ENCODE peak calls at places on chromosomes 6 and 20, in ten cellular contexts. C, Q, H, R, D, L, I, K, V and N are unnamed samples. For H3K4me1, the result is how much of the 10 kb centered on the place peaks cover.

GRCh38 chr6:152598858-152599537 is 38.2 kb downstream of the SYNE1 start:
- DNase-seq in C (no peak), Q (no peak), H (no peak), R (no peak), D (no peak), L (peak), I (peak), K (no peak), V (no peak), N (no peak)

GRCh38 chr6:40877362-40877761 is 161.7 kb downstream of the UNC5CL start:
- DNase-seq in C (no peak), Q (no peak), H (no peak), R (no peak), D (no peak), L (no peak), I (no peak), K (no peak), V (no peak), N (no peak)

GRCh38 chr6:151060742-151061100 is 179.0 kb upstream of the AKAP12 start:
- DNase-seq in C (no peak), Q (no peak), H (no peak), R (no peak), D (no peak), L (no peak), I (no peak), K (no peak), V (no peak), N (no peak)

GRCh38 chr20:32456869-32457421 is 98.8 kb downstream of the ASXL1 start:
- DNase-seq in C (peak), Q (no peak), H (no peak), R (no peak), D (no peak), L (peak), I (peak), K (peak), V (no peak), N (no peak)

GRCh38 chr6:166766769-166767168 is 139.7 kb upstream of the RPS6KA2 start:
- DNase-seq in C (no peak), Q (no peak), H (no peak), R (no peak), D (no peak), L (no peak), I (no peak), K (no peak), V (no peak), N (no peak)

GRCh38 chr20:4193053-4193452 is 177.7 kb upstream of the RNF24 start:
- DNase-seq in C (no peak), Q (no peak), H (no peak), R (no peak), D (no peak), L (no peak), I (no peak), K (no peak), V (no peak), N (no peak)

GRCh38 chr6:99225172-99225571 is 124.3 kb downstream of the FAXC start:
- DNase-seq in C (no peak), Q (no peak), H (no peak), R (no peak), D (no peak), L (no peak), I (no peak), K (no peak), V (no peak), N (no peak)

GRCh38 chr6:87706187-87706966 is 4.3 kb upstream of the AKIRIN2 start:
- DNase-seq in C (no peak), Q (no peak), H (no peak), R (no peak), D (no peak), L (peak), I (no peak), K (no peak), V (no peak), N (no peak)

GRCh38 chr6:162974685-162975084 is 246.9 kb downstream of the PACRG start:
- DNase-seq in C (no peak), Q (no peak), H (no peak), R (no peak), D (no peak), L (no peak), I (no peak), K (no peak), V (no peak), N (no peak)

GRCh38 chr6:111739257-111739696 is 133.6 kb upstream of the TRAF3IP2 start:
- DNase-seq in C (no peak), Q (no peak), H (no peak), R (no peak), D (no peak), L (no peak), I (no peak), K (no peak), V (no peak), N (no peak)

GRCh38 chr6:147390909-147391536 is 117.5 kb upstream of the SAMD5 start:
- DNase-seq in C (peak), Q (no peak), H (no peak), R (no peak), D (no peak), L (peak), I (no peak), K (no peak), V (no peak), N (no peak)

GRCh38 chr6:13763740-13764381 is 50.5 kb downstream of the MCUR1 start:
- DNase-seq in C (no peak), Q (no peak), H (no peak), R (no peak), D (no peak), L (no peak), I (no peak), K (no peak), V (no peak), N (no peak)

GRCh38 chr6:72955666-72956065 is 269.6 kb downstream of the KHDC1L start:
- DNase-seq in C (no peak), Q (no peak), H (no peak), R (no peak), D (no peak), L (peak), I (no peak), K (no peak), V (no peak), N (no peak)

DNA sequence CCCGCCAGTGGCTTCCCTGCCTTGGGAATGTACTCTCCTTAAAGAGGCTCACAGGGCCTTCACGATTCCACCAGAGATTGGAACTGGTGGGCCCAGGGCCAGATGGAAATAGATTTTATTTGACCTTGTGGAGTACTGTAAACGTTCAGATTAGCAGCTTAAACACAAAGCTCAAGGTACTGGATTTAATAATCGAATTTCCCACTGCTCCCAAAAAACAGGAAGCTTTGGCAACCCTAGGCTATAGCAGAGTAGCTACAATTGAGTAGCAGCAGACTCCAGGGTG is 7.3 kb downstream of the SDCBP2 start:
- DNase-seq in C (no peak), Q (no peak), H (no peak), R (peak), D (no peak), L (no peak), I (no peak), K (no peak), V (no peak), N (no peak)
- H3K27ac ChIP-seq in C (no peak), Q (no peak), H (peak), R (no peak), D (no peak), L (no peak), I (peak), K (peak), V (no peak), N (no peak)

DNA sequence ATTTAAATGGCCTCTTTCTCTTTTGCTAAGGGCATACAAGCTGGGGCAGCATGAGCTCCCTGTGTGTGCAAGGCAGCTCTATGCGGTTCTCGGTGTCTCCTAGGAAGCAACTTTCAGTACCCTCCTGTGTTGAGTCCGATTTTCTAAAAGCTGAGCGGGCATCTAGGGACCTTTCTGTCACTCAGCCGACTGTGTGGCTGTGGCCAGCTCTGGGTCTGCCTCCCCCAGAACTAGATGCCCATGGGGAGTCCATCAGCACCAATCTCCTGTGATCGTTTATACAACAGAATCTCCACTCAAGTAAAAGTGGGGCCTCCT is 7.5 kb downstream of the NELFCD start:
- DNase-seq in C (no peak), Q (no peak), H (no peak), R (no peak), D (no peak), L (no peak), I (no peak), K (no peak), V (no peak), N (no peak)
- H3K4me1 ChIP-seq in C (under half), Q (under half), H (under half), R (under half), D (under half), L (under half), I (under half), K (under half), V (under half), N (under half)

GRCh38 chr6:16757332-16757731 is 3.9 kb downstream of the ATXN1 start:
- DNase-seq in C (no peak), Q (no peak), H (no peak), R (no peak), D (no peak), L (no peak), I (no peak), K (no peak), V (no peak), N (no peak)

GRCh38 chr6:16759181-16759645 is 2.0 kb downstream of the ATXN1 start:
- DNase-seq in C (peak), Q (no peak), H (no peak), R (no peak), D (no peak), L (no peak), I (peak), K (no peak), V (no peak), N (no peak)

GRCh38 chr6:16756660-16757270 is 4.5 kb downstream of the ATXN1 start:
- DNase-seq in C (no peak), Q (no peak), H (no peak), R (no peak), D (no peak), L (no peak), I (no peak), K (no peak), V (no peak), N (no peak)

GRCh38 chr6:16759646-16760535 is 1.4 kb downstream of the ATXN1 start:
- DNase-seq in C (peak), Q (peak), H (peak), R (peak), D (peak), L (peak), I (peak), K (peak), V (peak), N (peak)

GRCh38 chr6:16758163-16758975 is 2.9 kb downstream of the ATXN1 start:
- DNase-seq in C (peak), Q (no peak), H (no peak), R (no peak), D (no peak), L (peak), I (no peak), K (no peak), V (no peak), N (peak)
- H3K4me3 ChIP-seq in C (no peak), Q (peak), H (no peak), R (peak), D (no peak), L (peak), I (peak), K (peak), V (peak), N (no peak)

DNA sequence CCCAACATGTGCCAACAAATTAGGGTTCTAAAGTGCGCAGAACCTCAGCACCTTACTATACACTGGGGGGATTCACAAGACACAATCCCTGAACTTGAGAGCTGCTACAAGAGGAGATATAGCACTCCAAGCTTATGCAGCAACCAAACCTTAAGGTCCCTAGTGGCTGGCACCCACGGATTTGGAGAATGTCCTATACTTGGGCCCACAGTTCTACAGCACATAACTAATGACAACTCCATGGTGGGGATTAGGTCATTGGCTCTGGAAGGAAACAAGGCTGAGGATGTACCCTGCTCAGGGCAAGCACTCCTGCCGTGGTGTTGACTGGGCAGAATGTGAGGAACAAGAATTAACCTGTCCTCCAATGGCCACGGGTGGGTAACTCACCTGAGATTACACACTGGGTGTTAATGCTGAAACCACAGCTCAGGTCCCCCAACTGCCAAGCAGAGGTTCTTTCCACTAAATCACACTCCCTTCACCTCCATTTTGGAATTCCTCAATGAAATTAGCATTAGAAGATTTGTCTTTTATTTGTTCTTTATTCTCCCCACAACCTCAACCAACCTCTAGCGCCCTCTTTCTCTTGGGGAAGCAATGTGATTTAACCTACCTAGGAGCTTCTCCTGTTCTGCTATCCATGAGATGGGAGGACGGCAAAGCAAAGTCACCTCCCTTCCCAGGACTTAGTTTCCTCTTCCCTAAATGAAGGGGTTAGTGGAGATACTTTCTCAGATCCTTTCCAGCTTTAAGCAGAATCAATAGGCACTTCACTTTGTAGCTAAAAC is 32.0 kb downstream of the TRERF1 start:
- DNase-seq in C (no peak), Q (no peak), H (no peak), R (no peak), D (no peak), L (no peak), I (no peak), K (no peak), V (no peak), N (no peak)
- H3K27ac ChIP-seq in C (no peak), Q (no peak), H (no peak), R (no peak), D (no peak), L (no peak), I (no peak), K (no peak), V (no peak), N (no peak)

DNA sequence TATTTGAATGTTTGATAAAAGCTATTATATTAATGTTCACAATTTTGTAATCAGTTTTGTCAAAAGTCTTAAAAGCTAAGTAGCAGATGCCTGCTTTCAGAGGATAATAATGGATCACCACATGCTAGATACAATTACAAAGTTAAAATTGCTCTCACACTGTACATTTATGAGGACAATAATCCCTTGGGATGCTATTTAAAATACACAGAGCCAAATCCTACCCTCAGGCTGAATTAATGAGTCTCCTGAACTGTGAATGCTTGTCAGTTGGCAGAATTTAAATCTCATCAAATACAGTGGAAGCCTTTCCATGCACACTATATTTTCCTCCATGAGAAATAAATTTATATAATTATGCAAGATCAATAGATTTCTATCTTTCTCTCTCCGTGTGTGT is 153.3 kb upstream of the SYNCRIP start:
- DNase-seq in C (no peak), Q (no peak), H (no peak), R (no peak), D (no peak), L (no peak), I (no peak), K (no peak), V (no peak), N (no peak)
- H3K4me1 ChIP-seq in C (under half), Q (under half), H (under half), R (under half), D (under half), L (under half), I (under half), K (under half), V (under half), N (under half)

GRCh38 chr6:11094411-11094851 is 797 bp downstream of the SMIM13 start:
- DNase-seq in C (peak), Q (peak), H (peak), R (peak), D (peak), L (peak), I (peak), K (peak), V (peak), N (peak)

GRCh38 chr6:11089695-11090094 is 3.9 kb upstream of the SMIM13 start:
- DNase-seq in C (no peak), Q (no peak), H (no peak), R (no peak), D (no peak), L (no peak), I (no peak), K (no peak), V (no peak), N (no peak)

GRCh38 chr6:11093065-11093590 is 506 bp upstream of the SMIM13 start:
- DNase-seq in C (no peak), Q (no peak), H (no peak), R (peak), D (no peak), L (no peak), I (no peak), K (no peak), V (peak), N (no peak)

GRCh38 chr6:11093591-11094410 is at the start of gene SMIM13:
- DNase-seq in C (peak), Q (peak), H (peak), R (peak), D (peak), L (peak), I (peak), K (peak), V (peak), N (peak)

DNA sequence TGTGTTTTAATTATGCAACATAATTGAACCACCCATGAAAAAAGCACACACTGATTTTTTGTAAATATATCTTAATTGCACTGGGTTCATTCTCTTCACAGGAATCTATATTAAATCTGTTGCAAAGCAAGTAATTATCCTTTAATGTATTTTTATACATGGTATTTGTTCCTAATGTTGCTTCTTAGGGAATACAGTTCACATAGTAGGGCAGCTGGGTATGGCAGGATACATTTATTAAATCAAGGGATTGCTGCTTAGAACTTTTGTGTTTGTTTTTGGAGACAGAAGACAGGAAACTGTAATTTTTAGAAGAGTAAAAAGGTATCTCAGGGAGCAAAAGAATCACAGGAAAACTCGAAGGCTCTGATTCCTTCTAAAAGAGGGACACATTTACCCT is 980 bp upstream of the SMIM13 start:
- DNase-seq in C (no peak), Q (no peak), H (no peak), R (no peak), D (no peak), L (no peak), I (no peak), K (no peak), V (no peak), N (no peak)
- H3K4me3 ChIP-seq in C (no peak), Q (peak), H (no peak), R (peak), D (no peak), L (peak), I (peak), K (peak), V (peak), N (peak)

GRCh38 chr20:37316116-37316774 is 26.8 kb downstream of the MANBAL start:
- DNase-seq in C (peak), Q (no peak), H (no peak), R (peak), D (no peak), L (no peak), I (no peak), K (no peak), V (no peak), N (no peak)

GRCh38 chr20:37316775-37317170 is 27.3 kb downstream of the MANBAL start:
- DNase-seq in C (no peak), Q (no peak), H (no peak), R (no peak), D (no peak), L (no peak), I (no peak), K (no peak), V (no peak), N (no peak)

GRCh38 chr20:37317316-37317715 is 27.9 kb downstream of the MANBAL start:
- DNase-seq in C (no peak), Q (no peak), H (no peak), R (no peak), D (no peak), L (no peak), I (no peak), K (no peak), V (no peak), N (no peak)

GRCh38 chr20:37318046-37318445 is 27.9 kb upstream of the SRC start:
- DNase-seq in C (no peak), Q (no peak), H (no peak), R (no peak), D (no peak), L (no peak), I (no peak), K (no peak), V (no peak), N (no peak)

DNA sequence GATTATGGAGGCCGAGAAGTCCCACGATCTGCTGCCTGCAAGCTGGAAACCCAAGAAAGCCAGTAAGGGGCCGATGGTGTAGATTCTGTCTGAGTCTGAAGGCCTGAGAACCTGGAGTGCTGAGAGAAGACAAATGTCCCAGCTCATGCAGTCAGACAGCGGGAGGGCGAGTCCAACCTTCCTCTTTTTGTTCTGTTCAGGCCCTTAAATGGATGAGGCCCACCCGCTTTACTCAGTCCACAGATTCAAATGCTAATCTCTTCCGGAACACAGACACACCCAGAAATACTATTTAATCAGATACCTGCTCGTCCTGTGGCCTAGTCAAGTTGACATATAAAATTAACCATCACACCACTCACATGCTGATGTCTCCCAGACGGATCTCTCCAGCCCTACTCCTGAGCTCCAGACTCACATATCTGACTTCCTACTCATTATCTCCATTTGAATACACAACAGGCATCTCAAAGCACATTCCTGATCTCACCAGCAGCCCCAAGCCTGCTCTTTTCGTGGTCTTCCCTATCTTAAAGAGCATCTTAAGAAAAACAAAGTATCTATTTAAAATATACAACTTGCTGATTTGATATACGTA is 26.7 kb upstream of the SRC start:
- DNase-seq in C (peak), Q (no peak), H (no peak), R (no peak), D (no peak), L (no peak), I (no peak), K (no peak), V (no peak), N (no peak)
- H3K27ac ChIP-seq in C (peak), Q (no peak), H (no peak), R (peak), D (no peak), L (peak), I (no peak), K (no peak), V (no peak), N (no peak)

GRCh38 chr6:39812496-39812852 is 20.3 kb downstream of the DAAM2 start:
- DNase-seq in C (no peak), Q (no peak), H (no peak), R (no peak), D (no peak), L (no peak), I (no peak), K (no peak), V (no peak), N (no peak)
- H3K4me1 ChIP-seq in C (under half), Q (under half), H (under half), R (under half), D (under half), L (under half), I (half or more), K (under half), V (half or more), N (under half)

DNA sequence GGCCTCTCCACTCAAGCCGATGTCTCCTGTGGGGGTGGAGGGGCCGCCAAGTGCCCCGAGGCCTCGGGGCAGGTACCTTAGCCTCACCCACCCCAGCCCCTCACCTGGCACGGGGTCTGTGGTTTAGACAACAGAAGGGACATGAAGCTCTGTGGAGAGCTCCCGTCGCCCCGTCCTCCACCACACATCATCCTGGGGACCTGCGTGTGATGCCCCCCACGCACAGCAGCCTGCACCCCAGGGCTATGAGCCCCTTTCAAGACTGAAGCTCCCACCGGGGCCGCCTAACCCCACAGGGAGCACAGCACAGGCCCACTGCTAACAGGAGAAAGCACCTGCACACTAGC is 8.2 kb downstream of the KCNQ2 start:
- DNase-seq in C (no peak), Q (no peak), H (no peak), R (no peak), D (no peak), L (no peak), I (no peak), K (no peak), V (no peak), N (no peak)
- H3K4me3 ChIP-seq in C (no peak), Q (no peak), H (no peak), R (no peak), D (no peak), L (no peak), I (no peak), K (no peak), V (no peak), N (no peak)